ENCODE peak calls at places on chromosomes 7 and 10, in nine cellular contexts. One of them, this sample, is unnamed.
A peak's percentile ranks its signal among the peaks of the same experiment; 100 is the strongest.

GRCh38 chr7:135217645-135218509 is 6.6 kb upstream of the WDR91 start:
- DNase-seq in memory B cell: no peak
- DNase-seq in stimulated activated CD4-positive, alpha-beta T cell treated with anti-CD3 and anti-CD28 coated beads, Interleukin-4, amount 100 ng/mL, for 48 hours: no peak
- DNase-seq in T follicular helper cell: no peak
- DNase-seq in naive thymus-derived CD8-positive, alpha-beta T cell: no peak
- DNase-seq in GM23248: no peak
- DNase-seq in hypothalamus: no peak
- DNase-seq in mesendoderm: no peak
- DNase-seq in AG08395: no peak
- DNase-seq in this sample: no peak

GRCh38 chr10:125839176-125839575 is 15.8 kb downstream of the BCCIP start:
- DNase-seq in memory B cell: no peak
- DNase-seq in stimulated activated CD4-positive, alpha-beta T cell treated with anti-CD3 and anti-CD28 coated beads, Interleukin-4, amount 100 ng/mL, for 48 hours: no peak
- DNase-seq in T follicular helper cell: no peak
- DNase-seq in naive thymus-derived CD8-positive, alpha-beta T cell: no peak
- DNase-seq in GM23248: no peak
- DNase-seq in hypothalamus: no peak
- DNase-seq in mesendoderm: no peak
- DNase-seq in AG08395: no peak
- DNase-seq in this sample: no peak

GRCh38 chr7:35691827-35692307 is 3.1 kb downstream of the HERPUD2 start:
- DNase-seq in memory B cell: no peak
- DNase-seq in stimulated activated CD4-positive, alpha-beta T cell treated with anti-CD3 and anti-CD28 coated beads, Interleukin-4, amount 100 ng/mL, for 48 hours: no peak
- DNase-seq in T follicular helper cell: peak; percentile 16
- DNase-seq in naive thymus-derived CD8-positive, alpha-beta T cell: no peak
- DNase-seq in GM23248: peak; percentile 16
- DNase-seq in hypothalamus: no peak
- DNase-seq in mesendoderm: peak; percentile 50
- DNase-seq in AG08395: no peak
- DNase-seq in this sample: no peak

GRCh38 chr7:104951546-104951945 is 62.5 kb upstream of the KMT2E start:
- DNase-seq in memory B cell: no peak
- DNase-seq in stimulated activated CD4-positive, alpha-beta T cell treated with anti-CD3 and anti-CD28 coated beads, Interleukin-4, amount 100 ng/mL, for 48 hours: no peak
- DNase-seq in T follicular helper cell: no peak
- DNase-seq in naive thymus-derived CD8-positive, alpha-beta T cell: no peak
- DNase-seq in GM23248: peak; percentile 74
- DNase-seq in hypothalamus: no peak
- DNase-seq in mesendoderm: no peak
- DNase-seq in AG08395: peak; percentile 65
- DNase-seq in this sample: no peak

GRCh38 chr10:47042199-47042473 is 130.9 kb downstream of the PTPN20 start:
- DNase-seq in memory B cell: no peak
- DNase-seq in stimulated activated CD4-positive, alpha-beta T cell treated with anti-CD3 and anti-CD28 coated beads, Interleukin-4, amount 100 ng/mL, for 48 hours: no peak
- DNase-seq in T follicular helper cell: no peak
- DNase-seq in naive thymus-derived CD8-positive, alpha-beta T cell: no peak
- DNase-seq in GM23248: no peak
- DNase-seq in hypothalamus: no peak
- DNase-seq in mesendoderm: no peak
- DNase-seq in AG08395: no peak
- DNase-seq in this sample: no peak

GRCh38 chr10:17710181-17710580 is 41.8 kb upstream of the TMEM236 start:
- DNase-seq in memory B cell: no peak
- DNase-seq in stimulated activated CD4-positive, alpha-beta T cell treated with anti-CD3 and anti-CD28 coated beads, Interleukin-4, amount 100 ng/mL, for 48 hours: no peak
- DNase-seq in T follicular helper cell: no peak
- DNase-seq in naive thymus-derived CD8-positive, alpha-beta T cell: no peak
- DNase-seq in GM23248: no peak
- DNase-seq in hypothalamus: no peak
- DNase-seq in mesendoderm: no peak
- DNase-seq in AG08395: no peak
- DNase-seq in this sample: no peak

GRCh38 chr7:476736-477360 is 42.8 kb downstream of the PDGFA start:
- DNase-seq in memory B cell: no peak
- DNase-seq in stimulated activated CD4-positive, alpha-beta T cell treated with anti-CD3 and anti-CD28 coated beads, Interleukin-4, amount 100 ng/mL, for 48 hours: no peak
- DNase-seq in T follicular helper cell: no peak
- DNase-seq in naive thymus-derived CD8-positive, alpha-beta T cell: no peak
- DNase-seq in GM23248: no peak
- DNase-seq in hypothalamus: no peak
- DNase-seq in mesendoderm: no peak
- DNase-seq in AG08395: no peak
- DNase-seq in this sample: no peak

GRCh38 chr10:132546567-132547420 is 9.2 kb downstream of the INPP5A start:
- DNase-seq in memory B cell: peak; percentile 64
- DNase-seq in stimulated activated CD4-positive, alpha-beta T cell treated with anti-CD3 and anti-CD28 coated beads, Interleukin-4, amount 100 ng/mL, for 48 hours: no peak
- DNase-seq in T follicular helper cell: no peak
- DNase-seq in naive thymus-derived CD8-positive, alpha-beta T cell: peak; percentile 23
- DNase-seq in GM23248: no peak
- DNase-seq in hypothalamus: no peak
- DNase-seq in mesendoderm: no peak
- DNase-seq in AG08395: no peak
- DNase-seq in this sample: no peak

GRCh38 chr10:18140957-18141888 is 999 bp downstream of the CACNB2 start:
- DNase-seq in memory B cell: no peak
- DNase-seq in stimulated activated CD4-positive, alpha-beta T cell treated with anti-CD3 and anti-CD28 coated beads, Interleukin-4, amount 100 ng/mL, for 48 hours: no peak
- DNase-seq in T follicular helper cell: no peak
- DNase-seq in naive thymus-derived CD8-positive, alpha-beta T cell: no peak
- DNase-seq in GM23248: no peak
- DNase-seq in hypothalamus: no peak
- DNase-seq in mesendoderm: peak; percentile 63
- DNase-seq in AG08395: no peak
- DNase-seq in this sample: no peak

GRCh38 chr7:73904219-73905136 is 43.5 kb downstream of the TMEM270 start:
- DNase-seq in memory B cell: no peak
- DNase-seq in stimulated activated CD4-positive, alpha-beta T cell treated with anti-CD3 and anti-CD28 coated beads, Interleukin-4, amount 100 ng/mL, for 48 hours: no peak
- DNase-seq in T follicular helper cell: no peak
- DNase-seq in naive thymus-derived CD8-positive, alpha-beta T cell: no peak
- DNase-seq in GM23248: peak; percentile 89
- DNase-seq in hypothalamus: no peak
- DNase-seq in mesendoderm: no peak
- DNase-seq in AG08395: peak; percentile 43
- DNase-seq in this sample: no peak

GRCh38 chr10:104824378-104825006 is 183.4 kb downstream of the SORCS3 start:
- DNase-seq in memory B cell: no peak
- DNase-seq in stimulated activated CD4-positive, alpha-beta T cell treated with anti-CD3 and anti-CD28 coated beads, Interleukin-4, amount 100 ng/mL, for 48 hours: peak; percentile 1
- DNase-seq in T follicular helper cell: no peak
- DNase-seq in naive thymus-derived CD8-positive, alpha-beta T cell: no peak
- DNase-seq in GM23248: peak; percentile 51
- DNase-seq in hypothalamus: no peak
- DNase-seq in mesendoderm: peak; percentile 69
- DNase-seq in AG08395: peak; percentile 11
- DNase-seq in this sample: no peak

GRCh38 chr7:80249184-80249583 is 114.6 kb downstream of the GNAI1 start:
- DNase-seq in memory B cell: no peak
- DNase-seq in stimulated activated CD4-positive, alpha-beta T cell treated with anti-CD3 and anti-CD28 coated beads, Interleukin-4, amount 100 ng/mL, for 48 hours: no peak
- DNase-seq in T follicular helper cell: no peak
- DNase-seq in naive thymus-derived CD8-positive, alpha-beta T cell: no peak
- DNase-seq in GM23248: no peak
- DNase-seq in hypothalamus: no peak
- DNase-seq in mesendoderm: no peak
- DNase-seq in AG08395: no peak
- DNase-seq in this sample: no peak

GRCh38 chr7:134085315-134085714 is 41.8 kb upstream of the LRGUK start:
- DNase-seq in memory B cell: no peak
- DNase-seq in stimulated activated CD4-positive, alpha-beta T cell treated with anti-CD3 and anti-CD28 coated beads, Interleukin-4, amount 100 ng/mL, for 48 hours: no peak
- DNase-seq in T follicular helper cell: no peak
- DNase-seq in naive thymus-derived CD8-positive, alpha-beta T cell: no peak
- DNase-seq in GM23248: no peak
- DNase-seq in hypothalamus: no peak
- DNase-seq in mesendoderm: no peak
- DNase-seq in AG08395: no peak
- DNase-seq in this sample: no peak

GRCh38 chr10:95394161-95394880 is 103.5 kb upstream of the PDLIM1 start:
- DNase-seq in memory B cell: no peak
- DNase-seq in stimulated activated CD4-positive, alpha-beta T cell treated with anti-CD3 and anti-CD28 coated beads, Interleukin-4, amount 100 ng/mL, for 48 hours: peak; percentile 4
- DNase-seq in T follicular helper cell: no peak
- DNase-seq in naive thymus-derived CD8-positive, alpha-beta T cell: no peak
- DNase-seq in GM23248: peak; percentile 4
- DNase-seq in hypothalamus: no peak
- DNase-seq in mesendoderm: peak; percentile 63
- DNase-seq in AG08395: no peak
- DNase-seq in this sample: no peak

GRCh38 chr10:91582063-91582673 is 50.7 kb downstream of the PPP1R3C start:
- DNase-seq in memory B cell: no peak
- DNase-seq in stimulated activated CD4-positive, alpha-beta T cell treated with anti-CD3 and anti-CD28 coated beads, Interleukin-4, amount 100 ng/mL, for 48 hours: no peak
- DNase-seq in T follicular helper cell: no peak
- DNase-seq in naive thymus-derived CD8-positive, alpha-beta T cell: no peak
- DNase-seq in GM23248: no peak
- DNase-seq in hypothalamus: no peak
- DNase-seq in mesendoderm: no peak
- DNase-seq in AG08395: no peak
- DNase-seq in this sample: no peak

GRCh38 chr10:133096616-133097269 is 9.0 kb downstream of the ADGRA1 start:
- DNase-seq in memory B cell: no peak
- DNase-seq in stimulated activated CD4-positive, alpha-beta T cell treated with anti-CD3 and anti-CD28 coated beads, Interleukin-4, amount 100 ng/mL, for 48 hours: no peak
- DNase-seq in T follicular helper cell: no peak
- DNase-seq in naive thymus-derived CD8-positive, alpha-beta T cell: no peak
- DNase-seq in GM23248: no peak
- DNase-seq in hypothalamus: no peak
- DNase-seq in mesendoderm: peak; percentile 23
- DNase-seq in AG08395: no peak
- DNase-seq in this sample: no peak

GRCh38 chr10:13201132-13201531 is 33.0 kb downstream of the UCMA start:
- DNase-seq in memory B cell: no peak
- DNase-seq in stimulated activated CD4-positive, alpha-beta T cell treated with anti-CD3 and anti-CD28 coated beads, Interleukin-4, amount 100 ng/mL, for 48 hours: no peak
- DNase-seq in T follicular helper cell: no peak
- DNase-seq in naive thymus-derived CD8-positive, alpha-beta T cell: no peak
- DNase-seq in GM23248: peak; percentile 60
- DNase-seq in hypothalamus: no peak
- DNase-seq in mesendoderm: no peak
- DNase-seq in AG08395: peak; percentile 16
- DNase-seq in this sample: peak; percentile 25

GRCh38 chr7:12771378-12771877 is 84.0 kb downstream of the ARL4A start:
- DNase-seq in memory B cell: no peak
- DNase-seq in stimulated activated CD4-positive, alpha-beta T cell treated with anti-CD3 and anti-CD28 coated beads, Interleukin-4, amount 100 ng/mL, for 48 hours: no peak
- DNase-seq in T follicular helper cell: no peak
- DNase-seq in naive thymus-derived CD8-positive, alpha-beta T cell: no peak
- DNase-seq in GM23248: peak; percentile 33
- DNase-seq in hypothalamus: no peak
- DNase-seq in mesendoderm: peak; percentile 17
- DNase-seq in AG08395: peak; percentile 16
- DNase-seq in this sample: peak; percentile 31

GRCh38 chr10:58651040-58651439 is 138.4 kb downstream of the BICC1 start:
- DNase-seq in memory B cell: no peak
- DNase-seq in stimulated activated CD4-positive, alpha-beta T cell treated with anti-CD3 and anti-CD28 coated beads, Interleukin-4, amount 100 ng/mL, for 48 hours: no peak
- DNase-seq in T follicular helper cell: no peak
- DNase-seq in naive thymus-derived CD8-positive, alpha-beta T cell: no peak
- DNase-seq in GM23248: peak; percentile 40
- DNase-seq in hypothalamus: no peak
- DNase-seq in mesendoderm: no peak
- DNase-seq in AG08395: peak; percentile 37
- DNase-seq in this sample: no peak

GRCh38 chr10:81680374-81680773 is 194.6 kb upstream of the NRG3 start:
- DNase-seq in memory B cell: no peak
- DNase-seq in stimulated activated CD4-positive, alpha-beta T cell treated with anti-CD3 and anti-CD28 coated beads, Interleukin-4, amount 100 ng/mL, for 48 hours: no peak
- DNase-seq in T follicular helper cell: no peak
- DNase-seq in naive thymus-derived CD8-positive, alpha-beta T cell: no peak
- DNase-seq in GM23248: no peak
- DNase-seq in hypothalamus: no peak
- DNase-seq in mesendoderm: no peak
- DNase-seq in AG08395: no peak
- DNase-seq in this sample: no peak

GRCh38 chr7:24283900-24284698 is at the start of gene NPY:
- DNase-seq in memory B cell: peak; percentile 11
- DNase-seq in stimulated activated CD4-positive, alpha-beta T cell treated with anti-CD3 and anti-CD28 coated beads, Interleukin-4, amount 100 ng/mL, for 48 hours: no peak
- DNase-seq in T follicular helper cell: no peak
- DNase-seq in naive thymus-derived CD8-positive, alpha-beta T cell: no peak
- DNase-seq in GM23248: no peak
- DNase-seq in hypothalamus: no peak
- DNase-seq in mesendoderm: peak; percentile 44
- DNase-seq in AG08395: no peak
- DNase-seq in this sample: no peak

GRCh38 chr10:15344876-15345285 is 26.2 kb downstream of the FAM171A1 start:
- DNase-seq in memory B cell: no peak
- DNase-seq in stimulated activated CD4-positive, alpha-beta T cell treated with anti-CD3 and anti-CD28 coated beads, Interleukin-4, amount 100 ng/mL, for 48 hours: no peak
- DNase-seq in T follicular helper cell: no peak
- DNase-seq in naive thymus-derived CD8-positive, alpha-beta T cell: no peak
- DNase-seq in GM23248: peak; percentile 22
- DNase-seq in hypothalamus: no peak
- DNase-seq in mesendoderm: no peak
- DNase-seq in AG08395: no peak
- DNase-seq in this sample: no peak

GRCh38 chr7:151801782-151802468 is 75.0 kb downstream of the PRKAG2 start:
- DNase-seq in memory B cell: no peak
- DNase-seq in stimulated activated CD4-positive, alpha-beta T cell treated with anti-CD3 and anti-CD28 coated beads, Interleukin-4, amount 100 ng/mL, for 48 hours: no peak
- DNase-seq in T follicular helper cell: no peak
- DNase-seq in naive thymus-derived CD8-positive, alpha-beta T cell: no peak
- DNase-seq in GM23248: no peak
- DNase-seq in hypothalamus: no peak
- DNase-seq in mesendoderm: no peak
- DNase-seq in AG08395: no peak
- DNase-seq in this sample: no peak

GRCh38 chr10:116771101-116771705 is 28.8 kb upstream of the HSPA12A start:
- DNase-seq in memory B cell: no peak
- DNase-seq in stimulated activated CD4-positive, alpha-beta T cell treated with anti-CD3 and anti-CD28 coated beads, Interleukin-4, amount 100 ng/mL, for 48 hours: no peak
- DNase-seq in T follicular helper cell: no peak
- DNase-seq in naive thymus-derived CD8-positive, alpha-beta T cell: no peak
- DNase-seq in GM23248: peak; percentile 99
- DNase-seq in hypothalamus: no peak
- DNase-seq in mesendoderm: no peak
- DNase-seq in AG08395: peak; percentile 93
- DNase-seq in this sample: peak; percentile 83

GRCh38 chr10:71025535-71025934 is 137.2 kb upstream of the PCBD1 start:
- DNase-seq in memory B cell: no peak
- DNase-seq in stimulated activated CD4-positive, alpha-beta T cell treated with anti-CD3 and anti-CD28 coated beads, Interleukin-4, amount 100 ng/mL, for 48 hours: no peak
- DNase-seq in T follicular helper cell: no peak
- DNase-seq in naive thymus-derived CD8-positive, alpha-beta T cell: no peak
- DNase-seq in GM23248: no peak
- DNase-seq in hypothalamus: no peak
- DNase-seq in mesendoderm: peak; percentile 89
- DNase-seq in AG08395: no peak
- DNase-seq in this sample: no peak

GRCh38 chr10:96850825-96851224 is 18.7 kb downstream of the LCOR start:
- DNase-seq in memory B cell: no peak
- DNase-seq in stimulated activated CD4-positive, alpha-beta T cell treated with anti-CD3 and anti-CD28 coated beads, Interleukin-4, amount 100 ng/mL, for 48 hours: no peak
- DNase-seq in T follicular helper cell: no peak
- DNase-seq in naive thymus-derived CD8-positive, alpha-beta T cell: no peak
- DNase-seq in GM23248: peak; percentile 96
- DNase-seq in hypothalamus: no peak
- DNase-seq in mesendoderm: peak; percentile 42
- DNase-seq in AG08395: peak; percentile 86
- DNase-seq in this sample: peak; percentile 94

GRCh38 chr10:97640868-97641811 is 669 bp downstream of the PI4K2A start:
- DNase-seq in memory B cell: peak; percentile 28
- DNase-seq in stimulated activated CD4-positive, alpha-beta T cell treated with anti-CD3 and anti-CD28 coated beads, Interleukin-4, amount 100 ng/mL, for 48 hours: peak; percentile 6
- DNase-seq in T follicular helper cell: no peak
- DNase-seq in naive thymus-derived CD8-positive, alpha-beta T cell: peak; percentile 5
- DNase-seq in GM23248: peak; percentile 91
- DNase-seq in hypothalamus: no peak
- DNase-seq in mesendoderm: peak; percentile 70
- DNase-seq in AG08395: peak; percentile 71
- DNase-seq in this sample: no peak

GRCh38 chr7:2266911-2267310 is 24.9 kb downstream of the NUDT1 start:
- DNase-seq in memory B cell: no peak
- DNase-seq in stimulated activated CD4-positive, alpha-beta T cell treated with anti-CD3 and anti-CD28 coated beads, Interleukin-4, amount 100 ng/mL, for 48 hours: no peak
- DNase-seq in T follicular helper cell: no peak
- DNase-seq in naive thymus-derived CD8-positive, alpha-beta T cell: no peak
- DNase-seq in GM23248: peak; percentile 64
- DNase-seq in hypothalamus: no peak
- DNase-seq in mesendoderm: no peak
- DNase-seq in AG08395: peak; percentile 60
- DNase-seq in this sample: peak; percentile 23

GRCh38 chr7:102943425-102944169 is 30.8 kb downstream of the LRRC17 start:
- DNase-seq in memory B cell: no peak
- DNase-seq in stimulated activated CD4-positive, alpha-beta T cell treated with anti-CD3 and anti-CD28 coated beads, Interleukin-4, amount 100 ng/mL, for 48 hours: no peak
- DNase-seq in T follicular helper cell: no peak
- DNase-seq in naive thymus-derived CD8-positive, alpha-beta T cell: no peak
- DNase-seq in GM23248: peak; percentile 23
- DNase-seq in hypothalamus: no peak
- DNase-seq in mesendoderm: peak; percentile 78
- DNase-seq in AG08395: no peak
- DNase-seq in this sample: no peak

GRCh38 chr10:21534611-21535493 is 820 bp downstream of the MLLT10 start:
- DNase-seq in memory B cell: no peak
- DNase-seq in stimulated activated CD4-positive, alpha-beta T cell treated with anti-CD3 and anti-CD28 coated beads, Interleukin-4, amount 100 ng/mL, for 48 hours: peak; percentile 40
- DNase-seq in T follicular helper cell: peak; percentile 44
- DNase-seq in naive thymus-derived CD8-positive, alpha-beta T cell: peak; percentile 37
- DNase-seq in GM23248: peak; percentile 79
- DNase-seq in hypothalamus: peak; percentile 17
- DNase-seq in mesendoderm: peak; percentile 87
- DNase-seq in AG08395: no peak
- DNase-seq in this sample: no peak

GRCh38 chr7:132575336-132575986 is 809 bp downstream of the PLXNA4 start:
- DNase-seq in memory B cell: no peak
- DNase-seq in stimulated activated CD4-positive, alpha-beta T cell treated with anti-CD3 and anti-CD28 coated beads, Interleukin-4, amount 100 ng/mL, for 48 hours: no peak
- DNase-seq in T follicular helper cell: no peak
- DNase-seq in naive thymus-derived CD8-positive, alpha-beta T cell: no peak
- DNase-seq in GM23248: peak; percentile 73
- DNase-seq in hypothalamus: no peak
- DNase-seq in mesendoderm: peak; percentile 70
- DNase-seq in AG08395: peak; percentile 80
- DNase-seq in this sample: peak; percentile 31